ENCODE peak calls at places on chromosomes 4 and X, in six cellular contexts. P is H1, F is neuronal stem cell, M is mesenchymal stem cell, G is H9, V is trophoblast cell. B is an unnamed sample.

GRCh38 chr4:170243662-170244288 is 154.0 kb upstream of the AADAT start:
- DNase-seq in M (no peak), F (no peak), G (no peak), P (no peak), V (peak; percentile 33), B (no peak)

GRCh38 chr4:130393246-130394041 is 1297.5 kb downstream of the C4orf33 start:
- DNase-seq in P (no peak), M (peak; percentile 1), G (no peak), V (no peak), F (no peak), B (peak; percentile 60)

GRCh38 chr4:182802621-182803020 is 114.6 kb downstream of the DCTD start:
- DNase-seq in M (no peak), P (no peak), F (no peak), V (no peak), G (no peak), B (no peak)

GRCh38 chrX:16946971-16947562 is 609 bp downstream of the REPS2 start:
- DNase-seq in F (no peak), V (peak; percentile 21), P (no peak), G (no peak), M (no peak), B (no peak)

GRCh38 chr4:38856524-38857337 is at the start of gene TLR6:
- DNase-seq in V (peak; percentile 94), P (peak; percentile 63), F (peak; percentile 29), M (peak; percentile 73), G (peak; percentile 41), B (peak; percentile 68)

GRCh38 chr4:152971053-152971452 is 34.9 kb downstream of the FHDC1 start:
- DNase-seq in V (no peak), G (no peak), M (no peak), P (no peak), F (no peak), B (no peak)

GRCh38 chr4:8383016-8383415 is 57.5 kb downstream of the ACOX3 start:
- DNase-seq in M (no peak), P (no peak), G (no peak), V (no peak), F (no peak), B (no peak)

GRCh38 chr4:156803056-156803455 is 168.5 kb downstream of the PDGFC start:
- DNase-seq in G (no peak), M (no peak), V (no peak), F (no peak), P (no peak), B (peak; percentile 66)

GRCh38 chr4:6395466-6396228 is 76.8 kb downstream of the PPP2R2C start:
- DNase-seq in P (no peak), G (no peak), F (no peak), V (no peak), M (no peak), B (no peak)

GRCh38 chrX:73126240-73126639 is 46.9 kb upstream of the PABPC1L2A start:
- DNase-seq in P (no peak), V (no peak), G (no peak), M (no peak), F (no peak), B (no peak)

DNA sequence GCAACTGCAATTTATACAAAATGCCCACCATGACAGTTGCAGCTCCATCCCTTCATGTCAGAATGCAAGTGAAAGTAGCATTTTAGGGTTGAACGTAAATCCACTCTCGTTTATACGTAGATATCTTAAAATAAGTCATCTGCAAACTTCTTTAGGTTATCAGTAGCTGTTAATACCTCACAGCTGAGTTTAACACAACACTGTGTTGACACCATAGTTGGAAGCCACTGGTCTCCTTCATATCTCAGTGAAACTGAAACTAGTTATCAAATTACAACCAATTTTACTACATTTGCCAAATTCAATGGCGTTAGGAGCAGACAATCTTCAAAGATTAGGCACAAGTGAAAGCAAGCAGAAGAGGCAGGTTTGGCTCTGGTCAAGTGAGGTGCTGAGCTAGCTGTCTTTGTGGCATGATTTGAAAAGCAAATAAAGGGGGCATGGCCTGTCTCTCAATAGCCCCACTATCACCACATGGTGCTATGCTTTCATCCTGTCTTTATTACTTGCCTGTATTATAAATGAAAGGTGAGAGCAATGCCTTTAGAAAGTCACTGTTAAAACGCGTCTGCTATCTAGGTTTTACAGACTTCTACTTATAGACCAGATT is 12.3 kb downstream of the PPP3CA start:
- DNase-seq in M (no peak), P (no peak), F (no peak), V (no peak), G (no peak), B (peak; percentile 21)
- H3K14ac ChIP-seq in M (no peak overlapping the region), P (no peak overlapping the region), F (no peak overlapping the region), V (no peak overlapping the region), G (no peak overlapping the region), B (no peak overlapping the region)

GRCh38 chr4:25021206-25021605 is 9.5 kb downstream of the LGI2 start:
- DNase-seq in G (no peak), V (peak; percentile 81), P (no peak), F (no peak), M (no peak), B (no peak)
- H3K14ac ChIP-seq in G (no peak overlapping the region), V (no peak overlapping the region), P (no peak overlapping the region), F (no peak overlapping the region), M (no peak overlapping the region), B (no peak overlapping the region)

GRCh38 chr4:26420903-26421302 is 69.4 kb downstream of the CCKAR start:
- DNase-seq in P (no peak), F (no peak), V (no peak), M (peak; percentile 50), G (no peak), B (peak; percentile 56)
- H3K14ac ChIP-seq in P (no peak overlapping the region), F (no peak overlapping the region), V (no peak overlapping the region), M (no peak overlapping the region), G (no peak overlapping the region), B (no peak overlapping the region)

GRCh38 chr4:108078024-108078733 is 88.5 kb downstream of the HADH start:
- DNase-seq in M (no peak), F (no peak), P (no peak), G (no peak), V (no peak), B (no peak)
- H3K14ac ChIP-seq in M (no peak overlapping the region), F (no peak overlapping the region), P (no peak overlapping the region), G (no peak overlapping the region), V (no peak overlapping the region), B (no peak overlapping the region)

GRCh38 chr4:30855232-30855631 is 135.1 kb downstream of the PCDH7 start:
- DNase-seq in F (no peak), P (no peak), G (no peak), M (no peak), V (no peak), B (no peak)
- H3K14ac ChIP-seq in F (no peak overlapping the region), P (no peak overlapping the region), G (no peak overlapping the region), M (no peak overlapping the region), V (no peak overlapping the region), B (no peak overlapping the region)

DNA sequence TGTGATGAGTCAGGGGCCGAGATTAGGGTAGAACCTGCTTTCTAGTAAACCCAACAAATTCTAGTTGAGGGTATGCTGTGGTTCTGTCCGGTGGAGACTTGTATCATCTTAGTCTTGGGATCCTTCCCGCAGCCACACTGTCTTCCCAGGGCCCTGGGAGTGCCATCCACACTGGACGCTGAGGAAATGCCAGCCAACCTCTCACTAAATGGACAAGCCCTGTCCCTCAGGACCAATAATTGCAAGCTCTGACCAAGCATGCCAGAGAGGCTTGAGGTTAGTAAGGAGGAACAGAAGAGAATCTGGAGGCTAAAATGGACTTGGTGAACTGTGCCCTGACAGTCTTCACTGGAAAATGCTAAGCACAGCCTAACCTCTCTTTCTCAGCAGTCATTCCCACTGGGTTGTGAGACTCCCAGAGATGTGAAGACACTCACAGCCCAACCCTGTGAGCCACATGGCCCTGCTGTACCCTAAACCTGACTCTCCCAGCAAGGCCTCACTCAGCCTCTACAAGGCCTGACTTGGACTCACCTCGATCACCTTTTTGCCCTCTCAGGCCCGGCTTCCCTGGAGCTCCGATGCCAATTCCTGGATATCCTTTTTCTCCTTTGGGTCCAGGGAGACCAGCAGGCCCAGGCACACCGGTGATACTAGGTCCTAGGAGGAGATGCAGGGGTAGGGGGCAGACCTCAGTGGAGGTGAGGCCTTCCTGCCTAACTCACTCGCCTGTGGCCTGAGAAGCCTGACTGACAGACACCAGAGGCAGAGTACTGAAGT is 77.6 kb downstream of the ATG4A start:
- DNase-seq in P (no peak), G (no peak), F (no peak), M (no peak), V (no peak), B (no peak)
- H3K14ac ChIP-seq in P (no peak overlapping the region), G (no peak overlapping the region), F (no peak overlapping the region), M (no peak overlapping the region), V (no peak overlapping the region), B (no peak overlapping the region)

GRCh38 chr4:65653740-65654361 is 16.4 kb downstream of the EPHA5 start:
- DNase-seq in G (no peak), V (no peak), F (no peak), P (no peak), M (no peak), B (no peak)

GRCh38 chr4:65651031-65651430 is 19.3 kb downstream of the EPHA5 start:
- DNase-seq in P (no peak), M (no peak), G (no peak), F (no peak), V (no peak), B (no peak)

GRCh38 chr4:65658117-65658516 is 12.2 kb downstream of the EPHA5 start:
- DNase-seq in F (no peak), P (no peak), M (no peak), V (no peak), G (no peak), B (no peak)

GRCh38 chr4:65656008-65656407 is 14.3 kb downstream of the EPHA5 start:
- DNase-seq in F (no peak), M (no peak), V (no peak), P (no peak), G (no peak), B (no peak)

DNA sequence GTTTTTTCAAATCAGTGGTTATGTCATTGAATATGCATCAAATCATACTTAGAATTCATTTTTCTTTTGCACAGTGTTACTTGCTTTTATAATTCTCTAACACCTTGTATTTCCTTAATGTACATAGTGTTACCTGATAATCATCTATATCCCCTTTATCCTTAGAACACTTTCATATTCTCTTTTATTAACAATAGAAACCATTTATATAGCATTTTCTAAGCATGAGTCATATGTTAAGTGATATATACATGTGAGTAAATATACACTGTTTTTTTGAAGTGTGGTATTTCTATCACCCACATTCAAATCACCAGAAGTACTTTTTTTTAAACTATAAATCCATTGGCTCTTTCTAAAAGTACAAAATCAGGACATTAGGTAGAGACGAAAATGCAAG is 15.3 kb downstream of the EPHA5 start:
- DNase-seq in F (no peak), G (no peak), V (no peak), M (no peak), P (no peak), B (no peak)
- H3K14ac ChIP-seq in F (no peak overlapping the region), G (no peak overlapping the region), V (no peak overlapping the region), M (no peak overlapping the region), P (no peak overlapping the region), B (no peak overlapping the region)

B was measured in IMR-90.